ENCODE peak calls at places on chromosomes 3 and 15, in nine cellular contexts. One of them, this sample, is unnamed.
A peak's percentile ranks its signal among the peaks of the same experiment; 100 is the strongest.

GRCh38 chr15:91853501-91853967 is at the start of gene SLCO3A1:
- DNase-seq in transverse colon: peak; percentile 79
- DNase-seq in OCI-LY7: peak; percentile 78
- DNase-seq in endodermal cell: peak; percentile 80
- DNase-seq in ovary: peak; percentile 80
- DNase-seq in hepatocyte: peak; percentile 65
- DNase-seq in NT2/D1: peak; percentile 43
- DNase-seq in Peyer's patch: peak; percentile 81
- DNase-seq in astrocyte: no peak
- DNase-seq in this sample: peak; percentile 56

GRCh38 chr3:96059301-96059700 is 755.1 kb upstream of the EPHA6 start:
- DNase-seq in transverse colon: no peak
- DNase-seq in OCI-LY7: no peak
- DNase-seq in endodermal cell: no peak
- DNase-seq in ovary: no peak
- DNase-seq in hepatocyte: no peak
- DNase-seq in NT2/D1: no peak
- DNase-seq in Peyer's patch: no peak
- DNase-seq in astrocyte: no peak
- DNase-seq in this sample: no peak

GRCh38 chr15:78040653-78041244 is 36.8 kb downstream of the TBC1D2B start:
- DNase-seq in transverse colon: no peak
- DNase-seq in OCI-LY7: no peak
- DNase-seq in endodermal cell: no peak
- DNase-seq in ovary: no peak
- DNase-seq in hepatocyte: no peak
- DNase-seq in NT2/D1: no peak
- DNase-seq in Peyer's patch: no peak
- DNase-seq in astrocyte: no peak
- DNase-seq in this sample: no peak

GRCh38 chr3:45110185-45110833 is 35.9 kb downstream of the CDCP1 start:
- DNase-seq in transverse colon: peak; percentile 70
- DNase-seq in OCI-LY7: no peak
- DNase-seq in endodermal cell: no peak
- DNase-seq in ovary: no peak
- DNase-seq in hepatocyte: peak; percentile 67
- DNase-seq in NT2/D1: no peak
- DNase-seq in Peyer's patch: peak; percentile 80
- DNase-seq in astrocyte: no peak
- DNase-seq in this sample: no peak

GRCh38 chr15:47742334-47742733 is 25.0 kb downstream of the SEMA6D start:
- DNase-seq in transverse colon: no peak
- DNase-seq in OCI-LY7: no peak
- DNase-seq in endodermal cell: no peak
- DNase-seq in ovary: no peak
- DNase-seq in hepatocyte: no peak
- DNase-seq in NT2/D1: no peak
- DNase-seq in Peyer's patch: no peak
- DNase-seq in astrocyte: no peak
- DNase-seq in this sample: no peak

GRCh38 chr3:61627768-61628185 is 66.4 kb downstream of the PTPRG start:
- DNase-seq in transverse colon: peak; percentile 21
- DNase-seq in OCI-LY7: no peak
- DNase-seq in endodermal cell: no peak
- DNase-seq in ovary: no peak
- DNase-seq in hepatocyte: peak; percentile 57
- DNase-seq in NT2/D1: no peak
- DNase-seq in Peyer's patch: no peak
- DNase-seq in astrocyte: peak; percentile 88
- DNase-seq in this sample: peak; percentile 78

GRCh38 chr3:25906132-25906906 is 116.4 kb downstream of the OXSM start:
- DNase-seq in transverse colon: no peak
- DNase-seq in OCI-LY7: no peak
- DNase-seq in endodermal cell: no peak
- DNase-seq in ovary: no peak
- DNase-seq in hepatocyte: no peak
- DNase-seq in NT2/D1: peak; percentile 33
- DNase-seq in Peyer's patch: no peak
- DNase-seq in astrocyte: no peak
- DNase-seq in this sample: no peak

GRCh38 chr3:172384836-172385235 is 63.4 kb downstream of the GHSR start:
- DNase-seq in transverse colon: no peak
- DNase-seq in OCI-LY7: no peak
- DNase-seq in endodermal cell: no peak
- DNase-seq in ovary: no peak
- DNase-seq in hepatocyte: no peak
- DNase-seq in NT2/D1: no peak
- DNase-seq in Peyer's patch: no peak
- DNase-seq in astrocyte: no peak
- DNase-seq in this sample: no peak

GRCh38 chr15:39776068-39776467 is 6.6 kb downstream of the FSIP1 start:
- DNase-seq in transverse colon: no peak
- DNase-seq in OCI-LY7: no peak
- DNase-seq in endodermal cell: no peak
- DNase-seq in ovary: no peak
- DNase-seq in hepatocyte: no peak
- DNase-seq in NT2/D1: no peak
- DNase-seq in Peyer's patch: no peak
- DNase-seq in astrocyte: no peak
- DNase-seq in this sample: no peak

GRCh38 chr3:136378011-136378410 is 127.9 kb downstream of the PCCB start:
- DNase-seq in transverse colon: no peak
- DNase-seq in OCI-LY7: no peak
- DNase-seq in endodermal cell: no peak
- DNase-seq in ovary: no peak
- DNase-seq in hepatocyte: no peak
- DNase-seq in NT2/D1: no peak
- DNase-seq in Peyer's patch: no peak
- DNase-seq in astrocyte: no peak
- DNase-seq in this sample: no peak

GRCh38 chr3:94532951-94533350 is 470.1 kb downstream of the NSUN3 start:
- DNase-seq in transverse colon: no peak
- DNase-seq in OCI-LY7: no peak
- DNase-seq in endodermal cell: no peak
- DNase-seq in ovary: no peak
- DNase-seq in hepatocyte: no peak
- DNase-seq in NT2/D1: no peak
- DNase-seq in Peyer's patch: no peak
- DNase-seq in astrocyte: no peak
- DNase-seq in this sample: no peak

GRCh38 chr3:124033360-124034015 is 41.6 kb upstream of the ROPN1 start:
- DNase-seq in transverse colon: peak; percentile 10
- DNase-seq in OCI-LY7: no peak
- DNase-seq in endodermal cell: peak; percentile 79
- DNase-seq in ovary: no peak
- DNase-seq in hepatocyte: peak; percentile 56
- DNase-seq in NT2/D1: no peak
- DNase-seq in Peyer's patch: no peak
- DNase-seq in astrocyte: no peak
- DNase-seq in this sample: no peak

GRCh38 chr15:43518073-43518761 is 809 bp downstream of the MAP1A start:
- DNase-seq in transverse colon: no peak
- DNase-seq in OCI-LY7: peak; percentile 74
- DNase-seq in endodermal cell: peak; percentile 80
- DNase-seq in ovary: peak; percentile 55
- DNase-seq in hepatocyte: peak; percentile 53
- DNase-seq in NT2/D1: no peak
- DNase-seq in Peyer's patch: no peak
- DNase-seq in astrocyte: peak; percentile 60
- DNase-seq in this sample: peak; percentile 33

GRCh38 chr3:72317491-72317890 is 530.8 kb downstream of the SHQ1 start:
- DNase-seq in transverse colon: no peak
- DNase-seq in OCI-LY7: no peak
- DNase-seq in endodermal cell: no peak
- DNase-seq in ovary: no peak
- DNase-seq in hepatocyte: no peak
- DNase-seq in NT2/D1: no peak
- DNase-seq in Peyer's patch: no peak
- DNase-seq in astrocyte: no peak
- DNase-seq in this sample: no peak

GRCh38 chr3:113018461-113019181 is 27.8 kb downstream of the GTPBP8 start:
- DNase-seq in transverse colon: no peak
- DNase-seq in OCI-LY7: peak; percentile 21
- DNase-seq in endodermal cell: no peak
- DNase-seq in ovary: no peak
- DNase-seq in hepatocyte: peak; percentile 32
- DNase-seq in NT2/D1: no peak
- DNase-seq in Peyer's patch: no peak
- DNase-seq in astrocyte: peak; percentile 6
- DNase-seq in this sample: peak; percentile 44

GRCh38 chr3:194386066-194386465 is 13.0 kb downstream of the GP5 start:
- DNase-seq in transverse colon: no peak
- DNase-seq in OCI-LY7: no peak
- DNase-seq in endodermal cell: no peak
- DNase-seq in ovary: no peak
- DNase-seq in hepatocyte: no peak
- DNase-seq in NT2/D1: no peak
- DNase-seq in Peyer's patch: peak; percentile 14
- DNase-seq in astrocyte: no peak
- DNase-seq in this sample: no peak

GRCh38 chr3:171328419-171329082 is 131.7 kb downstream of the TNIK start:
- DNase-seq in transverse colon: peak; percentile 62
- DNase-seq in OCI-LY7: peak; percentile 20
- DNase-seq in endodermal cell: peak; percentile 69
- DNase-seq in ovary: no peak
- DNase-seq in hepatocyte: no peak
- DNase-seq in NT2/D1: no peak
- DNase-seq in Peyer's patch: peak; percentile 72
- DNase-seq in astrocyte: no peak
- DNase-seq in this sample: peak; percentile 57

GRCh38 chr15:67784856-67785430 is 40.4 kb upstream of the SKOR1 start:
- DNase-seq in transverse colon: no peak
- DNase-seq in OCI-LY7: no peak
- DNase-seq in endodermal cell: no peak
- DNase-seq in ovary: no peak
- DNase-seq in hepatocyte: no peak
- DNase-seq in NT2/D1: no peak
- DNase-seq in Peyer's patch: no peak
- DNase-seq in astrocyte: no peak
- DNase-seq in this sample: no peak

GRCh38 chr15:67783303-67783702 is 42.0 kb upstream of the SKOR1 start:
- DNase-seq in transverse colon: peak; percentile 28
- DNase-seq in OCI-LY7: peak; percentile 97
- DNase-seq in endodermal cell: peak; percentile 61
- DNase-seq in ovary: no peak
- DNase-seq in hepatocyte: no peak
- DNase-seq in NT2/D1: no peak
- DNase-seq in Peyer's patch: peak; percentile 77
- DNase-seq in astrocyte: no peak
- DNase-seq in this sample: no peak

GRCh38 chr15:67785431-67785830 is 39.9 kb upstream of the SKOR1 start:
- DNase-seq in transverse colon: no peak
- DNase-seq in OCI-LY7: peak; percentile 79
- DNase-seq in endodermal cell: no peak
- DNase-seq in ovary: no peak
- DNase-seq in hepatocyte: no peak
- DNase-seq in NT2/D1: no peak
- DNase-seq in Peyer's patch: no peak
- DNase-seq in astrocyte: no peak
- DNase-seq in this sample: no peak

GRCh38 chr15:67782592-67782991 is 42.7 kb upstream of the SKOR1 start:
- DNase-seq in transverse colon: no peak
- DNase-seq in OCI-LY7: peak; percentile 58
- DNase-seq in endodermal cell: peak; percentile 64
- DNase-seq in ovary: no peak
- DNase-seq in hepatocyte: no peak
- DNase-seq in NT2/D1: no peak
- DNase-seq in Peyer's patch: no peak
- DNase-seq in astrocyte: no peak
- DNase-seq in this sample: no peak

GRCh38 chr15:67784057-67784781 is 41.1 kb upstream of the SKOR1 start:
- DNase-seq in transverse colon: peak; percentile 58
- DNase-seq in OCI-LY7: peak; percentile 99
- DNase-seq in endodermal cell: no peak
- DNase-seq in ovary: no peak
- DNase-seq in hepatocyte: no peak
- DNase-seq in NT2/D1: no peak
- DNase-seq in Peyer's patch: peak; percentile 86
- DNase-seq in astrocyte: no peak
- DNase-seq in this sample: no peak
- H3K4me3 ChIP-seq in transverse colon: no peak overlapping the region
- H3K4me3 ChIP-seq in OCI-LY7: peak overlapping the region; percentile 68
- H3K4me3 ChIP-seq in endodermal cell: no peak overlapping the region
- H3K4me3 ChIP-seq in ovary: no peak overlapping the region
- H3K4me3 ChIP-seq in hepatocyte: no peak overlapping the region
- H3K4me3 ChIP-seq in NT2/D1: no peak overlapping the region
- H3K4me3 ChIP-seq in Peyer's patch: no peak overlapping the region
- H3K4me3 ChIP-seq in astrocyte: no peak overlapping the region
- H3K4me3 ChIP-seq in this sample: no peak overlapping the region

DNA sequence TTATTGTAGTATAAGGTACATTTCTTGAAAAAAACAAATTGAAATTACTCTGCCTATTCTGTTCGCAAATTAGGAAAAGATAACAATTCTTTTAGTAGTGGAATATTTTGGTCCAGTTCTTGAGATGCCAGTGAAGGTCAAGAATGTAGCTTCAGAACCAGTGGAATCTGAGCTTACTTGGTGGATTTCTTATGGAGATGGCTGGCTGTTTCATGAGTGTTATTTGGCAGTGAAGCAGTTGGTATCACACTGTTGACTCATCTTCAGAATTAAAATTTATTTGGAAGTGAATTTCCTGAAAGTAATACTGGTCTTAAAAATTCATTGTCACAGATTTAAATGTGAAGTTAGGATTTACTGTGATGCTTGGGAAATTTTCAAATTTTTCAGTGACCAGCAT is 19.1 kb downstream of the RNF13 start:
- DNase-seq in transverse colon: no peak
- DNase-seq in OCI-LY7: no peak
- DNase-seq in endodermal cell: no peak
- DNase-seq in ovary: no peak
- DNase-seq in hepatocyte: no peak
- DNase-seq in NT2/D1: no peak
- DNase-seq in Peyer's patch: no peak
- DNase-seq in astrocyte: peak; percentile 13
- DNase-seq in this sample: no peak
- H3K9me3 ChIP-seq in transverse colon: peaks cover 26% of the 10 kb centered on the region
- H3K9me3 ChIP-seq in OCI-LY7: peaks cover 67% of the 10 kb centered on the region
- H3K9me3 ChIP-seq in endodermal cell: peaks cover 77% of the 10 kb centered on the region
- H3K9me3 ChIP-seq in ovary: no peaks in the 10 kb centered on the region
- H3K9me3 ChIP-seq in hepatocyte: peaks cover 14% of the 10 kb centered on the region
- H3K9me3 ChIP-seq in NT2/D1: peaks cover 62% of the 10 kb centered on the region
- H3K9me3 ChIP-seq in Peyer's patch: no peaks in the 10 kb centered on the region
- H3K9me3 ChIP-seq in astrocyte: peaks cover 9% of the 10 kb centered on the region
- H3K9me3 ChIP-seq in this sample: peaks cover 30% of the 10 kb centered on the region

GRCh38 chr15:63049747-63050439 is 7.3 kb downstream of the TPM1 start:
- DNase-seq in transverse colon: no peak
- DNase-seq in OCI-LY7: no peak
- DNase-seq in endodermal cell: no peak
- DNase-seq in ovary: no peak
- DNase-seq in hepatocyte: no peak
- DNase-seq in NT2/D1: no peak
- DNase-seq in Peyer's patch: no peak
- DNase-seq in astrocyte: no peak
- DNase-seq in this sample: no peak
- H3K4me1 ChIP-seq in transverse colon: peaks cover 61% of the 10 kb centered on the region
- H3K4me1 ChIP-seq in OCI-LY7: peaks cover 20% of the 10 kb centered on the region
- H3K4me1 ChIP-seq in endodermal cell: peaks cover 46% of the 10 kb centered on the region
- H3K4me1 ChIP-seq in ovary: peaks cover 21% of the 10 kb centered on the region
- H3K4me1 ChIP-seq in hepatocyte: peaks cover 57% of the 10 kb centered on the region
- H3K4me1 ChIP-seq in NT2/D1: peaks cover 11% of the 10 kb centered on the region
- H3K4me1 ChIP-seq in Peyer's patch: peaks cover 61% of the 10 kb centered on the region
- H3K4me1 ChIP-seq in astrocyte: peaks cover 69% of the 10 kb centered on the region
- H3K4me1 ChIP-seq in this sample: peaks cover 75% of the 10 kb centered on the region

GRCh38 chr3:115659253-115659652 is 35.9 kb downstream of the GAP43 start:
- DNase-seq in transverse colon: no peak
- DNase-seq in OCI-LY7: peak; percentile 4
- DNase-seq in endodermal cell: no peak
- DNase-seq in ovary: no peak
- DNase-seq in hepatocyte: no peak
- DNase-seq in NT2/D1: no peak
- DNase-seq in Peyer's patch: no peak
- DNase-seq in astrocyte: no peak
- DNase-seq in this sample: no peak
- H3K4me3 ChIP-seq in transverse colon: peak overlapping the region; percentile 97
- H3K4me3 ChIP-seq in OCI-LY7: peak overlapping the region; percentile 66
- H3K4me3 ChIP-seq in endodermal cell: peak overlapping the region; percentile 83
- H3K4me3 ChIP-seq in ovary: peak overlapping the region; percentile 67
- H3K4me3 ChIP-seq in hepatocyte: peak overlapping the region; percentile 37
- H3K4me3 ChIP-seq in NT2/D1: no peak overlapping the region
- H3K4me3 ChIP-seq in Peyer's patch: peak overlapping the region; percentile 61
- H3K4me3 ChIP-seq in astrocyte: peak overlapping the region; percentile 64
- H3K4me3 ChIP-seq in this sample: no peak overlapping the region

This sample was measured in HAP-1.